ENCODE peak calls at places on chromosomes 13 and 19, in nine cellular contexts. R is right atrium auricular region; E is ovary; V is HEK293T; O is stimulated activated naive CD8-positive, alpha-beta T cell treated with anti-CD3 and anti-CD28 coated beads, Interleukin-15, amount 100 ng/mL, for 72 hours; J is Right ventricle myocardium inferior; G is tibial nerve; U is stimulated activated CD8-positive, alpha-beta memory T cell treated with anti-CD3 and anti-CD28 coated beads, Interleukin-15, amount 100 ng/mL, for 4 hours; L is naive thymus-derived CD8-positive, alpha-beta T cell. I is an unnamed sample.

GRCh38 chr19:40687525-40688016 is 2.9 kb downstream of the NUMBL start:
- DNase-seq in R (peak), E (peak), V (no peak), O (no peak), J (peak), G (peak), U (no peak), L (no peak), I (peak)

GRCh38 chr13:114038900-114039299 is 65.0 kb upstream of the C13orf46 start:
- DNase-seq in R (no peak), E (no peak), V (no peak), O (no peak), J (no peak), G (no peak), U (no peak), L (no peak), I (no peak)

GRCh38 chr13:111511805-111512504 is 191.5 kb downstream of the TEX29 start:
- DNase-seq in R (no peak), E (no peak), V (no peak), O (no peak), J (no peak), G (no peak), U (no peak), L (no peak), I (peak)

GRCh38 chr19:34131100-34131499 is 41.2 kb upstream of the LSM14A start:
- DNase-seq in R (no peak), E (no peak), V (no peak), O (no peak), J (no peak), G (no peak), U (no peak), L (no peak), I (no peak)

GRCh38 chr19:55348317-55349034 is 6.0 kb downstream of the COX6B2 start:
- DNase-seq in R (no peak), E (no peak), V (no peak), O (no peak), J (no peak), G (no peak), U (no peak), L (no peak), I (no peak)

GRCh38 chr19:3282155-3282554 is 57.7 kb downstream of the CELF5 start:
- DNase-seq in R (no peak), E (no peak), V (no peak), O (no peak), J (no peak), G (no peak), U (no peak), L (no peak), I (no peak)

GRCh38 chr19:30090963-30091362 is 148.9 kb downstream of the URI1 start:
- DNase-seq in R (no peak), E (no peak), V (no peak), O (no peak), J (peak), G (no peak), U (no peak), L (no peak), I (peak)

GRCh38 chr19:10780368-10780767 is 55.6 kb downstream of the TMED1 start:
- DNase-seq in R (peak), E (no peak), V (no peak), O (no peak), J (no peak), G (no peak), U (no peak), L (no peak), I (peak)

GRCh38 chr13:75947448-75947847 is 311.3 kb downstream of the LMO7 start:
- DNase-seq in R (no peak), E (no peak), V (no peak), O (no peak), J (no peak), G (no peak), U (no peak), L (no peak), I (no peak)

GRCh38 chr19:13033819-13034611 is 38.7 kb downstream of the NFIX start:
- DNase-seq in R (peak), E (peak), V (peak), O (peak), J (peak), G (no peak), U (no peak), L (peak), I (peak)

GRCh38 chr19:56567274-56568120 is at the start of gene ZNF470:
- DNase-seq in R (peak), E (peak), V (peak), O (peak), J (peak), G (peak), U (peak), L (peak), I (peak)

I was measured in posterior vena cava.